ENCODE peak calls at places on chromosomes 16 and 17, in six cellular contexts. M is skeletal muscle cell, L is fibroblast of villous mesenchyme, E is C1 segment of cervical spinal cord, R is IMR-90, C is COR-L47. D is an unnamed sample.
A peak's percentile ranks its signal among the peaks of the same experiment; 100 is the strongest.

GRCh38 chr17:5485270-5486205 is at the start of gene DERL2:
- DNase-seq in M (no peak), L (no peak), E (no peak), R (peak; percentile 44), C (peak; percentile 11), D (peak; percentile 72)

GRCh38 chr17:74349120-74349519 is 12.5 kb downstream of the BTBD17 start:
- DNase-seq in M (no peak), L (no peak), E (no peak), R (no peak), C (no peak), D (no peak)

GRCh38 chr16:50688867-50689266 is 4.5 kb upstream of the NOD2 start:
- DNase-seq in M (no peak), L (peak; percentile 7), E (no peak), R (no peak), C (no peak), D (no peak)

GRCh38 chr16:60107467-60107866 is 1373.4 kb upstream of the GOT2 start:
- DNase-seq in M (no peak), L (no peak), E (no peak), R (no peak), C (no peak), D (peak; percentile 74)

GRCh38 chr17:3667366-3668278 is 756 bp downstream of the TAX1BP3 start:
- DNase-seq in M (peak; percentile 84), L (peak; percentile 95), E (peak; percentile 77), R (peak; percentile 91), C (peak; percentile 22), D (peak; percentile 95)

GRCh38 chr17:82003411-82004381 is 19.0 kb downstream of the CENPX start:
- DNase-seq in M (peak; percentile 83), L (peak; percentile 95), E (no peak), R (peak; percentile 95), C (no peak), D (peak; percentile 99)

GRCh38 chr16:56777533-56777932 is 47.6 kb downstream of the NUP93 start:
- DNase-seq in M (no peak), L (no peak), E (no peak), R (no peak), C (no peak), D (no peak)

GRCh38 chr17:75933836-75934235 is 7.0 kb downstream of the FBF1 start:
- DNase-seq in M (no peak), L (no peak), E (no peak), R (peak; percentile 31), C (no peak), D (no peak)

GRCh38 chr17:19250421-19251141 is 13.4 kb downstream of the EPN2 start:
- DNase-seq in M (no peak), L (no peak), E (peak; percentile 76), R (no peak), C (no peak), D (no peak)

GRCh38 chr16:71499775-71500364 is 10.7 kb upstream of the ZNF19 start:
- DNase-seq in M (no peak), L (peak; percentile 73), E (no peak), R (peak; percentile 66), C (peak; percentile 3), D (peak; percentile 70)

GRCh38 chr16:88685156-88686061 is 898 bp downstream of the SNAI3 start:
- DNase-seq in M (no peak), L (peak; percentile 42), E (no peak), R (peak; percentile 67), C (no peak), D (peak; percentile 82)

GRCh38 chr16:86041807-86042206 is 142.8 kb downstream of the IRF8 start:
- DNase-seq in M (no peak), L (no peak), E (no peak), R (no peak), C (no peak), D (no peak)

D was measured in ELR.